ENCODE peak calls at places on chromosomes 7 and 10, in four cellular contexts. One of them, this sample, is unnamed.

GRCh38 chr10:73117976-73118743 is 7.9 kb downstream of the NUDT13 start:
- DNase-seq in HepG2: peak
- DNase-seq in NB4: peak
- DNase-seq in transverse colon: no peak
- DNase-seq in this sample: no peak

GRCh38 chr7:133481676-133482075 is 228.8 kb downstream of the EXOC4 start:
- DNase-seq in NB4: peak
- DNase-seq in transverse colon: no peak
- DNase-seq in HepG2: no peak
- DNase-seq in this sample: no peak

GRCh38 chr10:124574456-124575070 is 112.9 kb downstream of the LHPP start:
- DNase-seq in transverse colon: no peak
- DNase-seq in NB4: no peak
- DNase-seq in HepG2: no peak
- DNase-seq in this sample: no peak

GRCh38 chr7:27088002-27088931 is 7.5 kb downstream of the HOXA1 start:
- DNase-seq in NB4: no peak
- DNase-seq in HepG2: no peak
- DNase-seq in transverse colon: no peak
- DNase-seq in this sample: no peak

GRCh38 chr7:120272261-120272895 is 597 bp upstream of the KCND2 start:
- DNase-seq in HepG2: peak
- DNase-seq in NB4: peak
- DNase-seq in transverse colon: no peak
- DNase-seq in this sample: peak

GRCh38 chr7:13822678-13823077 is 166.8 kb downstream of the ETV1 start:
- DNase-seq in transverse colon: no peak
- DNase-seq in HepG2: no peak
- DNase-seq in NB4: no peak
- DNase-seq in this sample: no peak

GRCh38 chr7:74059681-74060588 is 23.7 kb upstream of the LIMK1 start:
- DNase-seq in HepG2: no peak
- DNase-seq in NB4: no peak
- DNase-seq in transverse colon: peak
- DNase-seq in this sample: no peak

GRCh38 chr7:143408686-143409551 is at the start of gene EPHA1:
- DNase-seq in NB4: peak
- DNase-seq in HepG2: no peak
- DNase-seq in transverse colon: peak
- DNase-seq in this sample: no peak

GRCh38 chr7:142298009-142298408 is 40.2 kb upstream of the PRSS58 start:
- DNase-seq in NB4: peak
- DNase-seq in HepG2: peak
- DNase-seq in transverse colon: no peak
- DNase-seq in this sample: peak

GRCh38 chr10:127563718-127564553 is 14.8 kb downstream of the NPS start:
- DNase-seq in transverse colon: peak
- DNase-seq in HepG2: no peak
- DNase-seq in NB4: peak
- DNase-seq in this sample: peak

GRCh38 chr7:88243345-88243909 is 23.6 kb upstream of the SRI start:
- DNase-seq in HepG2: peak
- DNase-seq in NB4: peak
- DNase-seq in transverse colon: no peak
- DNase-seq in this sample: peak

GRCh38 chr7:21912305-21912704 is 33.4 kb downstream of the CDCA7L start:
- DNase-seq in transverse colon: no peak
- DNase-seq in NB4: no peak
- DNase-seq in HepG2: no peak
- DNase-seq in this sample: no peak

GRCh38 chr10:68831961-68832455 is 4.7 kb downstream of the STOX1 start:
- DNase-seq in transverse colon: no peak
- DNase-seq in NB4: no peak
- DNase-seq in HepG2: no peak
- DNase-seq in this sample: no peak

GRCh38 chr7:46934198-46934825 is 647.6 kb downstream of the TNS3 start:
- DNase-seq in NB4: peak
- DNase-seq in HepG2: no peak
- DNase-seq in transverse colon: no peak
- DNase-seq in this sample: no peak

GRCh38 chr10:51422311-51423120 is 276.9 kb downstream of the CSTF2T start:
- DNase-seq in HepG2: peak
- DNase-seq in NB4: peak
- DNase-seq in transverse colon: peak
- DNase-seq in this sample: peak

GRCh38 chr7:137953043-137953691 is 48.7 kb downstream of the CREB3L2 start:
- DNase-seq in HepG2: no peak
- DNase-seq in NB4: no peak
- DNase-seq in transverse colon: no peak
- DNase-seq in this sample: no peak

GRCh38 chr10:71575446-71575845 is 144.1 kb downstream of the C10orf105 start:
- DNase-seq in NB4: no peak
- DNase-seq in HepG2: no peak
- DNase-seq in transverse colon: no peak
- DNase-seq in this sample: no peak

GRCh38 chr7:20441886-20442505 is 111.3 kb downstream of the ITGB8 start:
- DNase-seq in transverse colon: no peak
- DNase-seq in NB4: no peak
- DNase-seq in HepG2: no peak
- DNase-seq in this sample: no peak

GRCh38 chr10:12448340-12448728 is 99.0 kb downstream of the CAMK1D start:
- DNase-seq in NB4: peak
- DNase-seq in HepG2: no peak
- DNase-seq in transverse colon: no peak
- DNase-seq in this sample: no peak

GRCh38 chr7:22001345-22002004 is 55.8 kb upstream of the CDCA7L start:
- DNase-seq in NB4: peak
- DNase-seq in HepG2: peak
- DNase-seq in transverse colon: no peak
- DNase-seq in this sample: peak

GRCh38 chr7:136496526-136496925 is 371.9 kb upstream of the CHRM2 start:
- DNase-seq in transverse colon: no peak
- DNase-seq in NB4: no peak
- DNase-seq in HepG2: no peak
- DNase-seq in this sample: no peak

GRCh38 chr10:89207181-89207800 is at the start of gene CH25H:
- DNase-seq in NB4: peak
- DNase-seq in HepG2: no peak
- DNase-seq in transverse colon: peak
- DNase-seq in this sample: no peak

GRCh38 chr10:86941991-86942421 is 15.4 kb downstream of the MMRN2 start:
- DNase-seq in transverse colon: no peak
- DNase-seq in HepG2: no peak
- DNase-seq in NB4: no peak
- DNase-seq in this sample: no peak

GRCh38 chr7:36468361-36469140 is 78.9 kb downstream of the ANLN start:
- DNase-seq in transverse colon: no peak
- DNase-seq in HepG2: no peak
- DNase-seq in NB4: no peak
- DNase-seq in this sample: no peak

GRCh38 chr10:50629495-50630122 is 5.9 kb upstream of the SGMS1 start:
- DNase-seq in HepG2: no peak
- DNase-seq in transverse colon: no peak
- DNase-seq in NB4: no peak
- DNase-seq in this sample: no peak

GRCh38 chr7:25305831-25306230 is 77.5 kb upstream of the NPVF start:
- DNase-seq in transverse colon: no peak
- DNase-seq in HepG2: no peak
- DNase-seq in NB4: no peak
- DNase-seq in this sample: no peak

GRCh38 chr7:144821069-144821468 is 14.8 kb downstream of the TPK1 start:
- DNase-seq in HepG2: no peak
- DNase-seq in transverse colon: no peak
- DNase-seq in NB4: no peak
- DNase-seq in this sample: no peak

GRCh38 chr10:88707429-88708110 is 1.5 kb downstream of the LIPK start:
- DNase-seq in HepG2: no peak
- DNase-seq in transverse colon: no peak
- DNase-seq in NB4: peak
- DNase-seq in this sample: no peak

GRCh38 chr7:2444476-2444875 is 31.7 kb downstream of the GRIFIN start:
- DNase-seq in transverse colon: no peak
- DNase-seq in HepG2: no peak
- DNase-seq in NB4: no peak
- DNase-seq in this sample: no peak

GRCh38 chr7:103307487-103308231 is 10.4 kb downstream of the PMPCB start:
- DNase-seq in NB4: no peak
- DNase-seq in transverse colon: no peak
- DNase-seq in HepG2: no peak
- DNase-seq in this sample: no peak

GRCh38 chr7:85237721-85238120 is 50.9 kb upstream of the SEMA3D start:
- DNase-seq in NB4: no peak
- DNase-seq in transverse colon: no peak
- DNase-seq in HepG2: no peak
- DNase-seq in this sample: no peak

GRCh38 chr7:150665075-150665794 is 20.3 kb upstream of the GIMAP2 start:
- DNase-seq in NB4: no peak
- DNase-seq in HepG2: no peak
- DNase-seq in transverse colon: no peak
- DNase-seq in this sample: no peak

GRCh38 chr10:20993387-20994170 is 96.5 kb upstream of the NEBL start:
- DNase-seq in NB4: no peak
- DNase-seq in transverse colon: no peak
- DNase-seq in HepG2: no peak
- DNase-seq in this sample: no peak

GRCh38 chr10:4291995-4292394 is 507.0 kb upstream of the KLF6 start:
- DNase-seq in NB4: no peak
- DNase-seq in HepG2: no peak
- DNase-seq in transverse colon: no peak
- DNase-seq in this sample: no peak

GRCh38 chr10:81018898-81019890 is 481.5 kb downstream of the SH2D4B start:
- DNase-seq in transverse colon: no peak
- DNase-seq in HepG2: peak
- DNase-seq in NB4: peak
- DNase-seq in this sample: peak

GRCh38 chr10:15427836-15428414 is 56.8 kb upstream of the FAM171A1 start:
- DNase-seq in HepG2: peak
- DNase-seq in NB4: peak
- DNase-seq in transverse colon: no peak
- DNase-seq in this sample: peak

GRCh38 chr7:77242068-77242467 is 42.4 kb upstream of the FGL2 start:
- DNase-seq in NB4: peak
- DNase-seq in HepG2: no peak
- DNase-seq in transverse colon: no peak
- DNase-seq in this sample: no peak

GRCh38 chr10:77441541-77442175 is 195.9 kb downstream of the KCNMA1 start:
- DNase-seq in HepG2: no peak
- DNase-seq in transverse colon: no peak
- DNase-seq in NB4: no peak
- DNase-seq in this sample: no peak

GRCh38 chr7:14962778-14963177 is 60.2 kb upstream of the DGKB start:
- DNase-seq in HepG2: no peak
- DNase-seq in NB4: no peak
- DNase-seq in transverse colon: no peak
- DNase-seq in this sample: no peak

DNA sequence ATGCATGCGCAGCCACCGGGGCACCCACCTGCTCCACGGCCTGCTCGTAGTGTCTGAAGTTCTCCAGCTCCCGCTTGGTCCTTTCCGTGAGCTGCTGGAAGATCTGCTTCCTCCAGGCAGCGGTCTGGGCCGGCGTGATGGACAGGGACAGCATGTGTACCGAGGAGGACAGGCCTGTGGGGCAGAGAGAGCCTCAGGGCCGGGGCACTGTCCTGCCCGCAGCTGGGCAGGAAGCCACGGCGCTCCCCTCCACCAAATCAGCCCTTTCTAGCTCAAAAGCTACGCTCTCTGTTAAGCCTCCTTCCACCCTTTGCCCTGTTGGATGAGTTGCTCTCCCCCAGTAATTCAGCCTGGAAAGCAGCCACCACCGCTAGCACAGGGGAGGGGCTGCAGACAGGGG is 19.2 kb downstream of the TECPR1 start:
- DNase-seq in NB4: no peak
- DNase-seq in transverse colon: no peak
- DNase-seq in HepG2: no peak
- DNase-seq in this sample: no peak
- TF ChIP-seq POLR2A in NB4: no peak
- TF ChIP-seq POLR2A in transverse colon: no peak
- TF ChIP-seq POLR2A in HepG2: no peak
- TF ChIP-seq POLR2A in this sample: no peak

GRCh38 chr10:5891009-5891408 is 966 bp downstream of the FBH1 start:
- DNase-seq in NB4: no peak
- DNase-seq in transverse colon: no peak
- DNase-seq in HepG2: no peak
- DNase-seq in this sample: peak

GRCh38 chr10:5890519-5890878 is 456 bp downstream of the FBH1 start:
- DNase-seq in NB4: peak
- DNase-seq in transverse colon: peak
- DNase-seq in HepG2: peak
- DNase-seq in this sample: peak

GRCh38 chr10:5888843-5889623 is 660 bp downstream of the ANKRD16 start:
- DNase-seq in HepG2: peak
- DNase-seq in transverse colon: peak
- DNase-seq in NB4: peak
- DNase-seq in this sample: peak

GRCh38 chr10:5888352-5888751 is 1.3 kb downstream of the ANKRD16 start:
- DNase-seq in NB4: peak
- DNase-seq in HepG2: peak
- DNase-seq in transverse colon: no peak
- DNase-seq in this sample: peak

GRCh38 chr10:5889624-5890518 is at the start of the genes ANKRD16 and FBH1:
- DNase-seq in NB4: peak
- DNase-seq in HepG2: peak
- DNase-seq in transverse colon: peak
- DNase-seq in this sample: peak
- TF ChIP-seq POLR2A in NB4: peak
- TF ChIP-seq POLR2A in HepG2: peak
- TF ChIP-seq POLR2A in transverse colon: peak
- TF ChIP-seq POLR2A in this sample: peak

GRCh38 chr7:116499168-116500070 is at the start of gene CAV2:
- DNase-seq in NB4: no peak
- DNase-seq in HepG2: no peak
- DNase-seq in transverse colon: peak
- DNase-seq in this sample: peak
- TF ChIP-seq POLR2A in NB4: no peak
- TF ChIP-seq POLR2A in HepG2: no peak
- TF ChIP-seq POLR2A in transverse colon: peak
- TF ChIP-seq POLR2A in this sample: no peak

GRCh38 chr7:55104123-55104522 is 85.3 kb downstream of the EGFR start:
- DNase-seq in NB4: no peak
- DNase-seq in transverse colon: no peak
- DNase-seq in HepG2: no peak
- DNase-seq in this sample: no peak
- TF ChIP-seq POLR2A in NB4: no peak
- TF ChIP-seq POLR2A in transverse colon: no peak
- TF ChIP-seq POLR2A in HepG2: no peak
- TF ChIP-seq POLR2A in this sample: no peak

GRCh38 chr10:45418859-45419672 is 45.0 kb downstream of the ALOX5 start:
- DNase-seq in transverse colon: peak
- DNase-seq in HepG2: peak
- DNase-seq in NB4: peak
- DNase-seq in this sample: peak
- TF ChIP-seq POLR2A in transverse colon: peak
- TF ChIP-seq POLR2A in HepG2: no peak
- TF ChIP-seq POLR2A in NB4: no peak
- TF ChIP-seq POLR2A in this sample: peak

GRCh38 chr7:116327751-116328150 is 117.4 kb downstream of the TES start:
- DNase-seq in transverse colon: no peak
- DNase-seq in HepG2: no peak
- DNase-seq in NB4: no peak
- DNase-seq in this sample: no peak
- TF ChIP-seq POLR2A in transverse colon: no peak
- TF ChIP-seq POLR2A in HepG2: no peak
- TF ChIP-seq POLR2A in NB4: no peak
- TF ChIP-seq POLR2A in this sample: no peak